ENCODE peak calls at places on chromosomes 2 and 18, in six cellular contexts. X is WTC11, G is breast epithelium, W is AG09309, S is endothelial cell, J is K562. R is an unnamed sample.

GRCh38 chr2:112577756-112578155 is 6.7 kb upstream of the CHCHD5 start:
- DNase-seq in X (no peak), G (no peak), W (no peak), S (no peak), J (no peak), R (no peak)

GRCh38 chr2:223123859-223124610 is 72.0 kb downstream of the KCNE4 start:
- DNase-seq in X (no peak), G (no peak), W (peak; percentile 46), S (no peak), J (no peak), R (no peak)

GRCh38 chr18:2908946-2909335 is 62.1 kb downstream of the EMILIN2 start:
- DNase-seq in X (no peak), G (no peak), W (no peak), S (no peak), J (no peak), R (no peak)

GRCh38 chr18:48027401-48027931 is 97.0 kb upstream of the SMAD2 start:
- DNase-seq in X (peak; percentile 10), G (no peak), W (no peak), S (peak; percentile 30), J (no peak), R (no peak)

GRCh38 chr18:44741070-44741469 is 60.4 kb downstream of the SETBP1 start:
- DNase-seq in X (no peak), G (no peak), W (no peak), S (no peak), J (no peak), R (no peak)

GRCh38 chr2:241981076-241981700 is 111.7 kb downstream of the RTP5 start:
- DNase-seq in X (no peak), G (no peak), W (no peak), S (no peak), J (no peak), R (no peak)

GRCh38 chr2:1717129-1717528 is 27.2 kb downstream of the PXDN start:
- DNase-seq in X (no peak), G (peak; percentile 95), W (no peak), S (peak; percentile 35), J (no peak), R (no peak)

GRCh38 chr2:239443666-239444567 is 43.1 kb upstream of the HDAC4 start:
- DNase-seq in X (no peak), G (no peak), W (no peak), S (no peak), J (no peak), R (no peak)

GRCh38 chr2:221350621-221351020 is 221.5 kb downstream of the EPHA4 start:
- DNase-seq in X (no peak), G (no peak), W (no peak), S (no peak), J (no peak), R (no peak)

GRCh38 chr18:3870914-3871313 is 420.9 kb downstream of the TGIF1 start:
- DNase-seq in X (no peak), G (no peak), W (no peak), S (no peak), J (no peak), R (no peak)

GRCh38 chr2:142725386-142725785 is 152.1 kb upstream of the KYNU start:
- DNase-seq in X (no peak), G (no peak), W (no peak), S (no peak), J (no peak), R (no peak)

GRCh38 chr2:143994936-143995335 is 525.0 kb downstream of the ZEB2 start:
- DNase-seq in X (no peak), G (no peak), W (no peak), S (no peak), J (no peak), R (no peak)

GRCh38 chr2:164542584-164543021 is 78.7 kb downstream of the GRB14 start:
- DNase-seq in X (no peak), G (no peak), W (peak; percentile 27), S (no peak), J (no peak), R (no peak)

GRCh38 chr2:74834806-74835755 is 1.2 kb downstream of the HK2 start:
- DNase-seq in X (peak; percentile 95), G (no peak), W (no peak), S (peak; percentile 62), J (peak; percentile 71), R (peak; percentile 62)

GRCh38 chr2:189109921-189110397 is 69.6 kb downstream of the COL5A2 start:
- DNase-seq in X (peak; percentile 16), G (no peak), W (no peak), S (no peak), J (no peak), R (no peak)

GRCh38 chr2:31028415-31028814 is 109.8 kb downstream of the GALNT14 start:
- DNase-seq in X (no peak), G (no peak), W (no peak), S (no peak), J (no peak), R (no peak)

GRCh38 chr2:48711343-48711742 is 44.2 kb downstream of the LHCGR start:
- DNase-seq in X (no peak), G (no peak), W (no peak), S (no peak), J (no peak), R (no peak)

GRCh38 chr2:68971591-68972231 is 2.7 kb upstream of the GKN1 start:
- DNase-seq in X (no peak), G (no peak), W (peak; percentile 97), S (no peak), J (no peak), R (no peak)

GRCh38 chr18:7902399-7902839 is 335.3 kb downstream of the PTPRM start:
- DNase-seq in X (no peak), G (no peak), W (no peak), S (no peak), J (no peak), R (no peak)

GRCh38 chr2:239442192-239442591 is 41.4 kb upstream of the HDAC4 start:
- DNase-seq in X (no peak), G (no peak), W (no peak), S (no peak), J (no peak), R (no peak)

GRCh38 chr2:156435725-156436476 is at the start of gene GPD2:
- DNase-seq in X (peak; percentile 89), G (peak; percentile 91), W (peak; percentile 59), S (peak; percentile 88), J (peak; percentile 78), R (peak; percentile 72)

GRCh38 chr2:136005462-136006205 is 20.2 kb upstream of the DARS1 start:
- DNase-seq in X (no peak), G (no peak), W (no peak), S (no peak), J (no peak), R (no peak)

GRCh38 chr2:105403241-105403784 is 4.5 kb upstream of the FHL2 start:
- DNase-seq in X (no peak), G (no peak), W (no peak), S (no peak), J (no peak), R (no peak)

GRCh38 chr2:105404736-105405135 is 5.9 kb upstream of the FHL2 start:
- DNase-seq in X (no peak), G (no peak), W (no peak), S (no peak), J (no peak), R (no peak)

GRCh38 chr2:105406221-105406620 is 7.4 kb upstream of the FHL2 start:
- DNase-seq in X (no peak), G (no peak), W (peak; percentile 75), S (no peak), J (no peak), R (no peak)

GRCh38 chr2:105403785-105404698 is 5.2 kb upstream of the FHL2 start:
- DNase-seq in X (peak; percentile 38), G (no peak), W (peak; percentile 86), S (peak; percentile 27), J (peak; percentile 51), R (no peak)

DNA sequence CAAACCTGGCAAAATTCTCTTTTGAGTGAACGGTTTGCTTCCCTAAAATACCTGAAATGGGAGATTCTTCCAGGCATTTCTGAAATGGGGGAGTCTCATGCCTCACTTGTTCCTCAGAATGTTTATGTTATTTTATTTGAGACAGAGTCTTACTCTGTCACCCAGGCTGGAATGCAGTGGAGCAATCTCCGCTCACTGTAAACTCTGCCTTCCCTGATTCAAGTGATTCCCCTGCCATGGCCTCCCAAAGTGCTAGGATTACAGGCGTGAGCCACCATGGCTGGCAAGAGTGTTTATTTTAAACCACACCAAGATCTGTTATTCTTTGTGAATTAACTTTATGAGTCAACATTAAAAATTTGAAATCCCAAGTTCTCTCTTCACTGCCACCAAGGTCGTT is 6.4 kb upstream of the FHL2 start:
- DNase-seq in X (no peak), G (no peak), W (no peak), S (no peak), J (no peak), R (no peak)
- TF ChIP-seq CTCF in X (no peak), G (no peak), W (no peak), S (no peak), J (no peak), R (no peak)

DNA sequence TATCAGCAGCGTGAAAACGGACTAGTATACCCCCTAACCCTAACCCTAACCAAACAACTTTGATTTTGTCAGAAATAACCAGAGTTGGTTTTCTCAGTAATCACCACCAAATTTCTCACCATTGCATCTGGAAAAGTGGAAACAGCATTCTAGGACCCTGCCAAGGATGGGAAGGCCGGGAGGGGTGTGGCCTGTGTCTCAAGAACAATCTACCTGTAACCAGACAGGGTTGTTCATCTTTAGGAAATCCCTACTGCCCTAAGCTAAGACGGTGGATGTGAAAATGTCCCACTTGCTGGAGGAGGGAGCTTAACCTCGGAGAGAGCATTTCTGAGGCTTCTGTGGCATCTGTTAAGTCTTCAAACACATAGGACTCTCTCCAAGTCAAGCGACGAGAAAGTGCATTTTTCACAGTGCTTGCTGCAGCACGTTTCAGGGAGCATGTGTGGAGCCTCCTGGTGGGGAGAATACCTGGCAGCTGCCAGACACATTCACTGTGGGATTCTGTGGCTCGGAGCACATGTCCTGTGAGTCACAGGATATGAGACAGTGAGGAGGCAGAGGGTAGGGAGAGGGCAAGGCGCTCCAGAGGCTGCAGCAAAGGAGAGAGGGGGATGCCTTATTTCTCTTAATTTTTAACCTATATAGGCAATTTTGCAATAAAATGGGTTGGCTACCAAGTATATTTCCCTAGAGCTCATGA is 207.5 kb downstream of the SPP2 start:
- DNase-seq in X (peak; percentile 37), G (no peak), W (peak; percentile 95), S (peak; percentile 36), J (no peak), R (no peak)
- TF ChIP-seq CTCF in X (no peak), G (peak; percentile 44), W (peak; percentile 80), S (no peak), J (no peak), R (no peak)

GRCh38 chr2:203934006-203934632 is 2.4 kb upstream of the ICOS start:
- DNase-seq in X (no peak), G (no peak), W (no peak), S (no peak), J (no peak), R (no peak)
- TF ChIP-seq CTCF in X (no peak), G (no peak), W (no peak), S (no peak), J (no peak), R (no peak)

DNA sequence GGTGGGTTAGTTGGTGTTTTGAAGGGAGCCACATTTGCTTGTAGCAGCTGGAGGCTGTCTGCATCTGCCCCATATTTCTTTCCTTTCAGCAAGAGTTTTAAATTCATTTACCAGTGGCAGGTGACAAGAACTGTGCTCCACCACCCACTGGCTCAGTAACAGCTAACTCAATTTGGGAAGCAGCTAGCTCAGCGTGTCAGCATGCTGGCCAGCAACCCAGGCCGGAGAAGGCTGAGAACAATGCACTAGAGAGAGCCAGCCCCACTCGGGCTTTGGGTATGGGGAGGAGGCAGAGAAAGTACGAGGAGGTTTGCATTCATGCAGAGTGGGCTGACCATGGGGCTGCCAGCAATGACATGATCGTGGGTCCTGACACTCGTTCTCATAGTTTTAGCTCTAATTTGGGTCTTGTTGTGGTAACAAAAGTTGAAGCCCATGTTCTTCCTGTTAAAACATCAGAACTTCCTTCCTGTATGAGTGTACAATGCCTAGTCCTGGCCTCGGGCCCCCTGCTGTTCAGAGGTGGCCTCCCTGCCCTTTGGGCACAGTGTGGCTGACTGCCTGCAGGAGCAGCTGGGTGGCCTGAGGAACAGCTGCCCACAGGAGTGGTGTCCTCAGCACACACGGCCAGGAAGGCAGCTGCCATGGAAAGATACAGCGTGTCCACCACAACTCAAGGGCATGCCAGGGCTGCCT is 23.0 kb downstream of the CDC42EP3 start:
- DNase-seq in X (no peak), G (peak; percentile 52), W (no peak), S (peak; percentile 26), J (no peak), R (no peak)
- TF ChIP-seq CTCF in X (no peak), G (no peak), W (no peak), S (no peak), J (no peak), R (no peak)